ENCODE peak calls at places on chromosomes 6 and 20, in nine cellular contexts. C is left lung, M is Peyer's patch, G is MM.1S, Q is heart right ventricle, N is aorta, D is SJSA1, W is kidney, H is lung. J is an unnamed sample.

GRCh38 chr6:169950558-169950957 is 199.1 kb downstream of the ERMARD start:
- DNase-seq in C (no peak), M (peak), G (peak), Q (no peak), N (peak), D (no peak), W (no peak), H (peak), J (peak)

GRCh38 chr20:57870597-57871236 is 160.9 kb upstream of the PMEPA1 start:
- DNase-seq in C (no peak), M (no peak), G (no peak), Q (no peak), N (peak), D (peak), W (no peak), H (peak), J (no peak)

GRCh38 chr20:37524859-37525708 is 2.6 kb downstream of the BLCAP start:
- DNase-seq in C (no peak), M (no peak), G (peak), Q (no peak), N (no peak), D (no peak), W (no peak), H (no peak), J (no peak)

GRCh38 chr6:158561247-158561884 is 1.5 kb downstream of the TMEM181 start:
- DNase-seq in C (no peak), M (no peak), G (no peak), Q (no peak), N (peak), D (no peak), W (peak), H (no peak), J (no peak)

GRCh38 chr6:41100871-41101287 is 28.1 kb downstream of the NFYA start:
- DNase-seq in C (no peak), M (no peak), G (no peak), Q (no peak), N (peak), D (no peak), W (peak), H (no peak), J (no peak)

GRCh38 chr20:62319346-62319909 is 16.6 kb downstream of the ADRM1 start:
- DNase-seq in C (no peak), M (no peak), G (no peak), Q (no peak), N (no peak), D (no peak), W (no peak), H (no peak), J (no peak)

GRCh38 chr20:44196278-44196677 is 9.3 kb upstream of the JPH2 start:
- DNase-seq in C (no peak), M (no peak), G (no peak), Q (no peak), N (no peak), D (no peak), W (no peak), H (no peak), J (no peak)

GRCh38 chr6:72246926-72247325 is 360.6 kb downstream of the RIMS1 start:
- DNase-seq in C (no peak), M (no peak), G (no peak), Q (no peak), N (no peak), D (no peak), W (no peak), H (no peak), J (no peak)

GRCh38 chr20:59939052-59939878 is 840 bp downstream of the PPP1R3D start:
- DNase-seq in C (peak), M (no peak), G (no peak), Q (peak), N (peak), D (no peak), W (peak), H (no peak), J (no peak)

GRCh38 chr6:99187429-99187828 is 162.0 kb downstream of the FAXC start:
- DNase-seq in C (no peak), M (no peak), G (no peak), Q (no peak), N (no peak), D (no peak), W (no peak), H (no peak), J (no peak)

GRCh38 chr6:57267586-57268293 is 45.6 kb upstream of the RAB23 start:
- DNase-seq in C (no peak), M (no peak), G (peak), Q (peak), N (peak), D (peak), W (no peak), H (peak), J (peak)

GRCh38 chr6:128632131-128632530 is 111.7 kb upstream of the PTPRK start:
- DNase-seq in C (no peak), M (no peak), G (no peak), Q (no peak), N (no peak), D (no peak), W (no peak), H (no peak), J (no peak)

GRCh38 chr6:157597461-157598312 is 216.7 kb downstream of the ZDHHC14 start:
- DNase-seq in C (no peak), M (peak), G (peak), Q (peak), N (peak), D (peak), W (peak), H (no peak), J (peak)

GRCh38 chr6:47132724-47133123 is 90.6 kb upstream of the ADGRF1 start:
- DNase-seq in C (no peak), M (no peak), G (no peak), Q (no peak), N (no peak), D (no peak), W (no peak), H (no peak), J (no peak)

GRCh38 chr6:44162876-44163625 is 4.4 kb downstream of the CAPN11 start:
- DNase-seq in C (no peak), M (no peak), G (no peak), Q (no peak), N (no peak), D (peak), W (no peak), H (no peak), J (no peak)

GRCh38 chr6:148887181-148887580 is 140.4 kb downstream of the UST start:
- DNase-seq in C (no peak), M (no peak), G (no peak), Q (no peak), N (no peak), D (no peak), W (no peak), H (no peak), J (no peak)

GRCh38 chr6:68572525-68572924 is 62.6 kb upstream of the ADGRB3 start:
- DNase-seq in C (no peak), M (no peak), G (peak), Q (no peak), N (no peak), D (no peak), W (no peak), H (no peak), J (peak)

GRCh38 chr20:61396262-61396848 is 144.3 kb downstream of the CDH4 start:
- DNase-seq in C (no peak), M (no peak), G (no peak), Q (no peak), N (peak), D (no peak), W (no peak), H (no peak), J (no peak)

GRCh38 chr6:26311385-26312095 is 53.5 kb upstream of the BTN3A2 start:
- DNase-seq in C (no peak), M (no peak), G (peak), Q (peak), N (no peak), D (peak), W (no peak), H (peak), J (peak)

GRCh38 chr6:136351518-136352106 is 62.0 kb upstream of the BCLAF1 start:
- DNase-seq in C (no peak), M (no peak), G (no peak), Q (no peak), N (no peak), D (no peak), W (no peak), H (no peak), J (no peak)

GRCh38 chr20:58892126-58892931 is 39.8 kb downstream of the GNAS start:
- DNase-seq in C (peak), M (peak), G (peak), Q (peak), N (peak), D (peak), W (peak), H (peak), J (peak)

GRCh38 chr6:155786528-155786927 is 330.9 kb upstream of the NOX3 start:
- DNase-seq in C (no peak), M (no peak), G (no peak), Q (no peak), N (no peak), D (no peak), W (no peak), H (no peak), J (no peak)

GRCh38 chr6:111646942-111647341 is 41.3 kb upstream of the TRAF3IP2 start:
- DNase-seq in C (no peak), M (no peak), G (no peak), Q (no peak), N (no peak), D (no peak), W (no peak), H (no peak), J (no peak)

GRCh38 chr6:122651031-122651430 is 40.8 kb downstream of the PKIB start:
- DNase-seq in C (no peak), M (no peak), G (no peak), Q (no peak), N (no peak), D (no peak), W (no peak), H (no peak), J (no peak)

GRCh38 chr6:35532141-35532540 is 19.4 kb upstream of the TULP1 start:
- DNase-seq in C (no peak), M (no peak), G (no peak), Q (no peak), N (peak), D (no peak), W (no peak), H (no peak), J (no peak)

GRCh38 chr6:35539223-35539622 is 26.5 kb upstream of the TULP1 start:
- DNase-seq in C (no peak), M (no peak), G (no peak), Q (no peak), N (no peak), D (no peak), W (no peak), H (no peak), J (no peak)

GRCh38 chr6:35534396-35535170 is 21.9 kb upstream of the TULP1 start:
- DNase-seq in C (no peak), M (no peak), G (no peak), Q (no peak), N (peak), D (no peak), W (peak), H (no peak), J (peak)
- H3K4me3 ChIP-seq in C (no peak), M (no peak), G (no peak), Q (no peak), N (no peak), D (no peak), W (no peak), H (no peak), J (no peak)

GRCh38 chr6:118708736-118709135 is 57.3 kb upstream of the CEP85L start:
- DNase-seq in C (no peak), M (no peak), G (no peak), Q (no peak), N (no peak), D (no peak), W (no peak), H (no peak), J (no peak)

GRCh38 chr6:118704911-118705310 is 53.5 kb upstream of the CEP85L start:
- DNase-seq in C (no peak), M (no peak), G (no peak), Q (no peak), N (no peak), D (no peak), W (no peak), H (no peak), J (no peak)

GRCh38 chr6:118708055-118708454 is 56.7 kb upstream of the CEP85L start:
- DNase-seq in C (no peak), M (no peak), G (no peak), Q (no peak), N (no peak), D (no peak), W (no peak), H (no peak), J (no peak)

GRCh38 chr6:118706702-118707101 is 55.3 kb upstream of the CEP85L start:
- DNase-seq in C (no peak), M (no peak), G (no peak), Q (no peak), N (no peak), D (no peak), W (no peak), H (no peak), J (no peak)

GRCh38 chr6:118705799-118706481 is 54.5 kb upstream of the CEP85L start:
- DNase-seq in C (no peak), M (no peak), G (peak), Q (no peak), N (no peak), D (no peak), W (no peak), H (no peak), J (peak)
- H3K4me3 ChIP-seq in C (no peak), M (no peak), G (peak), Q (peak), N (peak), D (peak), W (peak), H (no peak), J (peak)

GRCh38 chr6:163416640-163417253 is 2.2 kb downstream of the QKI start:
- DNase-seq in C (no peak), M (no peak), G (peak), Q (peak), N (no peak), D (no peak), W (no peak), H (peak), J (no peak)

GRCh38 chr6:163416380-163416629 is 1.8 kb downstream of the QKI start:
- DNase-seq in C (no peak), M (no peak), G (no peak), Q (no peak), N (no peak), D (no peak), W (no peak), H (no peak), J (no peak)

GRCh38 chr6:163415620-163416379 is 1.3 kb downstream of the QKI start:
- DNase-seq in C (peak), M (no peak), G (peak), Q (peak), N (peak), D (no peak), W (peak), H (peak), J (no peak)

GRCh38 chr6:163418273-163419029 is 3.9 kb downstream of the QKI start:
- DNase-seq in C (no peak), M (no peak), G (no peak), Q (no peak), N (no peak), D (no peak), W (no peak), H (no peak), J (no peak)

DNA sequence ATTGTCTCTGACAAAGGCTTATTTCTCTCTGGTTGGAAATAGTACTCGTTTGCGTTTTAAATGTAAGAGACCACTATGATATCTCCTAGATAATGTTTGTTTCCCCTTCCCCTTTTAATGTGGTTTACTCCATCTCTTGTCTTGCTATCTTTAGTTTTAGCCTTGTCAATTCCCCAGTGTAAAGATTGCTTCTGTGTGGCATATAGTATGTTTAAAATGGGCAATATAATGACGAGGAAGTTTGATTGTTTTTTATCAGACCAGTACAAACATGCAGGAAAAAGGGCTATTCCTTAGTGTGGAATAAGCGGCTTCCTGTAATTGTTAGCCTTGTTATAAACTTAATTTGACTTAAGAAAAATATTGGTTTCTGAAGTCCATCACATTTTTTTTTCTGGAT is 3.1 kb downstream of the QKI start:
- DNase-seq in C (no peak), M (no peak), G (no peak), Q (no peak), N (no peak), D (no peak), W (no peak), H (no peak), J (no peak)
- H3K4me3 ChIP-seq in C (peak), M (no peak), G (no peak), Q (peak), N (peak), D (peak), W (peak), H (no peak), J (no peak)

DNA sequence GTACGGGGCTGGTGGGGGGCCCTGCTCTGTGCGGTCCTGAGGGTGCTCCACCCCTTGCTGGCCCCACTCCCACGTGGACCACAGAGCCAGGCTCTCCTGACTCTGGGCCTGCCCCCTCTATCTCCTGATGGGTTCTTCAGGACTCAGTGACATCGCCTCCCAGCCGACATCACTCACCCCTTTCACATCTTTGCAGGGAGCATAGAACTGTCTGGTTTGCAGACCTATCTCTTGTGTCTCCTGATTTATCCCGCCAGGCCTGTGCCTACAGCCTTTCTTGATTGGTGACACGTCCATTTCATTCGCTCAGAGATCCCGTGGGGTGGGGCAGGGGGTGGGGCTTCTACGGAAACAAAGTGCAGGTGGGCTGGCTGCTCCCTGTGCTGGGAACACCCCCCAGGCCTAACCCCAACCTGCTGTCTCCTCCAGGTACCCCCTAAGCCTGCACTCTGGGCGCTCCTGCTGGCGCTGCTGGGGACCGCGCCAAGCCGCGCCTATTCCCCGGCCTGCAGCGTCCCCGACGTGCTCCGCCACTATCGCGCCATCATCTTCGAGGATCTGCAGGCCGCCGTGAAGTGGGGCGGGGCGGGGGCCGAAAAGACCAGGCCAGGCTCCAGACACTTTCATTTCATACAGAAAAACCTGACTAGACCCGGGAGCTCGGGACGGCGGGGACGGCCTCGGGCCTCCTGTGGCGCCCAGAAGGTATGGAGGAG is 1.7 kb downstream of the C20orf204 start:
- DNase-seq in C (no peak), M (no peak), G (no peak), Q (no peak), N (no peak), D (no peak), W (no peak), H (no peak), J (no peak)
- H3K4me3 ChIP-seq in C (no peak), M (peak), G (peak), Q (peak), N (no peak), D (no peak), W (no peak), H (no peak), J (no peak)

DNA sequence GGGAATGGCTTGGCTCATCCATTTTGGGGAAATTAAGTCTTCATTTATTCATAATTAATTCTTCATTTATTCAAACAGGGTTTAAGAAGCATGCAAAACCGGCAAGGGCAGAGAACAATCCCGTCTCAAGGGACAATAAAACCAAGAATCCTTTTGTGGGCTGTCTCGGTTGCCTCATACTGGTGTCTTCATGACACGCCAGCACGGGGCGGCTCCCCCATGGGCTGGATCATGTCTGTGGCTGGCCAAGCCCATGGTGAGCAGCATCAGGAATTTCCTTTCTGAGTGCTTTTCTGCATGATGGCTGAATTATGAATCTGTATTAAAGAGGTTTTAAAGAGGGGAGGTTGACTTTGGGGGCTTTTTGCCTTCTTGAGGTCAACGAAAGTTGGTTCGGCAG is 38.3 kb upstream of the DUSP22 start:
- DNase-seq in C (no peak), M (no peak), G (no peak), Q (no peak), N (no peak), D (no peak), W (no peak), H (no peak), J (no peak)
- H3K4me3 ChIP-seq in C (no peak), M (no peak), G (no peak), Q (no peak), N (no peak), D (no peak), W (no peak), H (no peak), J (no peak)

DNA sequence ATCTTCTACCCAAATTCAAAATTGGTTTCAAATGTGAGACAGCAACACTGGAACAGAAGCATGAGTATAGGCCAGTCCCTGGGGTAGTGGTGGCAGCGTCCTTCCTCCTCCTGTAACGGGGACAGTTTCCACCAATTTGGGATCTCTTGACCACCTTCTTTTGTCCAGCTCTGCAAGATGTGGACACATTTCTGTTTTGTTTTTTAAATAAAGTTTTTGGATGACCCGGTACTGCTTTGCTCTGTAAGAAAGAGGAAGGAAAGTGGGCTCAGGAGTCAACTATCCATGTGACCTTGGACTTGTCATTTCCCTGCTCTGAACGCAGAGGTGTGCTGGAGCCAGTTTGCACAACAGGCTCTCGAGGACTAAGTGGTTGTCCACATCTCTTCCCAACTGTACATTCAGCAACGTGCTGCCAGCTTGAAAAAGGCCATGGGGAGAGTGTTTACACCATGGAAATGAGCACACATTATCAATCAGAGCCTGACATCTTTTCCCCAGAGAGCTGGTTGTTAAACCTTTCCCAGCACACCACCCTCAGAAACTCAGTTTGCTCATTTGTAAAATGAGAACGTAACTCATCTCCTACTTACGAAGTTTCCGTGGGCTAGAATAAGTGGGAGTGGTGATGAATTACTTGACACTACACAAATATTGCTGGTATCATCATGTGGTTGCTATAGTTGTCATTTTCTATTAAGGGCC is 66.5 kb downstream of the ADTRP start:
- DNase-seq in C (no peak), M (no peak), G (no peak), Q (no peak), N (no peak), D (no peak), W (no peak), H (no peak), J (no peak)
- H3K4me3 ChIP-seq in C (no peak), M (no peak), G (no peak), Q (no peak), N (no peak), D (no peak), W (no peak), H (no peak), J (no peak)

GRCh38 chr6:13274707-13275434 is 53.5 kb downstream of the TBC1D7 start:
- DNase-seq in C (no peak), M (no peak), G (no peak), Q (no peak), N (no peak), D (no peak), W (no peak), H (no peak), J (no peak)

GRCh38 chr6:13272131-13273046 is 55.9 kb downstream of the TBC1D7 start:
- DNase-seq in C (peak), M (no peak), G (peak), Q (peak), N (no peak), D (no peak), W (peak), H (peak), J (no peak)

GRCh38 chr6:13273931-13274706 is 54.2 kb downstream of the TBC1D7 start:
- DNase-seq in C (peak), M (no peak), G (peak), Q (no peak), N (no peak), D (no peak), W (no peak), H (peak), J (no peak)

GRCh38 chr6:13275435-13275989 is 52.8 kb downstream of the TBC1D7 start:
- DNase-seq in C (no peak), M (no peak), G (no peak), Q (no peak), N (no peak), D (no peak), W (no peak), H (no peak), J (no peak)

GRCh38 chr6:13273202-13273930 is 55.0 kb downstream of the TBC1D7 start:
- DNase-seq in C (no peak), M (no peak), G (no peak), Q (no peak), N (no peak), D (no peak), W (no peak), H (no peak), J (no peak)
- H3K4me3 ChIP-seq in C (no peak), M (no peak), G (peak), Q (no peak), N (no peak), D (no peak), W (no peak), H (no peak), J (no peak)